ENCODE peak calls at places on chromosomes 3 and 15, in six cellular contexts. R is upper lobe of left lung, G is A549, X is HepG2, C is K562, Q is GM12878. T is an unnamed sample.

GRCh38 chr15:83558146-83558545 is 95.8 kb upstream of the ADAMTSL3 start:
- ATAC-seq in Q (no peak), R (no peak), G (no peak), X (no peak), C (no peak), T (no peak)

GRCh38 chr3:42653560-42654330 is at the start of gene ZBTB47:
- ATAC-seq in Q (peak), X (peak), C (peak), G (peak), R (peak), T (peak)

GRCh38 chr3:58568572-58569286 is 8.5 kb downstream of the FAM107A start:
- ATAC-seq in X (peak), Q (peak), R (peak), G (peak), C (peak), T (peak)

GRCh38 chr3:73036694-73037368 is 24.6 kb upstream of the EBLN2 start:
- ATAC-seq in X (no peak), C (no peak), G (no peak), R (no peak), Q (peak), T (no peak)

GRCh38 chr3:25304916-25305315 is 123.1 kb upstream of the RARB start:
- ATAC-seq in C (no peak), Q (no peak), R (no peak), G (no peak), X (no peak), T (no peak)

GRCh38 chr15:66411190-66411589 is 24.5 kb downstream of the MAP2K1 start:
- ATAC-seq in G (no peak), X (no peak), R (peak), Q (no peak), C (no peak), T (no peak)

GRCh38 chr3:171543759-171544284 is 83.6 kb upstream of the TNIK start:
- ATAC-seq in X (no peak), R (peak), G (no peak), Q (no peak), C (no peak), T (no peak)

GRCh38 chr3:59502806-59503205 is 453.0 kb upstream of the CFAP20DC start:
- ATAC-seq in Q (no peak), X (no peak), R (no peak), G (no peak), C (no peak), T (no peak)

GRCh38 chr15:73691398-73691797 is 7.2 kb downstream of the CD276 start:
- ATAC-seq in G (peak), Q (no peak), C (peak), R (peak), X (peak), T (peak)

GRCh38 chr3:106215047-106215446 is 346.2 kb upstream of the CBLB start:
- ATAC-seq in Q (no peak), X (no peak), R (no peak), G (no peak), C (peak), T (no peak)

GRCh38 chr15:97978408-97979130 is 18.1 kb downstream of the ARRDC4 start:
- ATAC-seq in X (peak), G (no peak), C (peak), R (peak), Q (no peak), T (peak)

GRCh38 chr3:196988241-196989029 is 19.8 kb upstream of the PIGZ start:
- ATAC-seq in X (peak), R (no peak), C (peak), Q (peak), G (peak), T (no peak)

GRCh38 chr3:134642445-134643149 is 8.2 kb downstream of the KY start:
- ATAC-seq in Q (no peak), R (no peak), C (no peak), X (no peak), G (no peak), T (no peak)

GRCh38 chr3:144324061-144324460 is 352.4 kb downstream of the DIPK2A start:
- ATAC-seq in X (no peak), G (no peak), R (no peak), C (no peak), Q (no peak), T (no peak)

GRCh38 chr3:28252016-28252415 is 10.6 kb downstream of the CMC1 start:
- ATAC-seq in R (peak), Q (peak), C (no peak), X (no peak), G (no peak), T (no peak)

GRCh38 chr15:92801412-92801773 is 98.7 kb upstream of the CHD2 start:
- ATAC-seq in Q (no peak), C (no peak), R (peak), X (no peak), G (peak), T (no peak)

GRCh38 chr3:44962606-44963393 is 13.2 kb downstream of the ZDHHC3 start:
- ATAC-seq in Q (no peak), R (peak), G (no peak), X (no peak), C (no peak), T (no peak)

GRCh38 chr3:9917820-9918219 is 922 bp downstream of the IL17RC start:
- ATAC-seq in G (no peak), R (no peak), X (no peak), C (no peak), Q (no peak), T (no peak)

GRCh38 chr3:112499328-112499727 is at the start of gene BTLA:
- ATAC-seq in R (no peak), G (no peak), Q (peak), X (no peak), C (no peak), T (no peak)

GRCh38 chr3:4125576-4125975 is 177.6 kb upstream of the SETMAR start:
- ATAC-seq in Q (no peak), C (no peak), X (no peak), R (no peak), G (no peak), T (no peak)

GRCh38 chr15:48556159-48556897 is 89.2 kb downstream of the FBN1 start:
- ATAC-seq in C (no peak), G (no peak), R (no peak), Q (no peak), X (no peak), T (no peak)

GRCh38 chr3:74607803-74608202 is 6.7 kb downstream of the CNTN3 start:
- ATAC-seq in C (no peak), R (no peak), G (no peak), X (no peak), Q (no peak), T (no peak)

GRCh38 chr3:71120012-71120411 is 463.5 kb downstream of the FOXP1 start:
- ATAC-seq in C (no peak), R (peak), G (peak), X (no peak), Q (no peak), T (no peak)

GRCh38 chr3:59094446-59094845 is 44.6 kb upstream of the CFAP20DC start:
- ATAC-seq in R (no peak), G (no peak), Q (no peak), X (no peak), C (no peak), T (no peak)

GRCh38 chr3:61627768-61628185 is 66.4 kb downstream of the PTPRG start:
- ATAC-seq in G (peak), C (no peak), X (peak), R (peak), Q (no peak), T (no peak)

GRCh38 chr3:171982829-171983228 is 56.5 kb upstream of the FNDC3B start:
- ATAC-seq in X (no peak), C (no peak), Q (no peak), G (no peak), R (no peak), T (no peak)

GRCh38 chr3:111338059-111338698 is 203.8 kb upstream of the CD96 start:
- ATAC-seq in X (peak), G (peak), C (no peak), Q (peak), R (no peak), T (no peak)

GRCh38 chr15:36529296-36530011 is 50.0 kb upstream of the CDIN1 start:
- ATAC-seq in C (no peak), Q (peak), X (no peak), R (no peak), G (no peak), T (no peak)

GRCh38 chr15:82943176-82943575 is 9.3 kb downstream of the HOMER2 start:
- ATAC-seq in Q (no peak), C (peak), X (no peak), R (no peak), G (peak), T (no peak)

GRCh38 chr15:68078365-68078764 is 24.2 kb downstream of the PIAS1 start:
- ATAC-seq in X (no peak), C (no peak), G (no peak), R (no peak), Q (peak), T (no peak)

GRCh38 chr15:56805466-56806146 is 72.3 kb upstream of the ZNF280D start:
- ATAC-seq in X (no peak), R (peak), G (peak), Q (peak), C (no peak), T (peak)

GRCh38 chr3:59877679-59878427 is 828.0 kb upstream of the CFAP20DC start:
- ATAC-seq in X (no peak), G (no peak), R (no peak), C (no peak), Q (no peak), T (no peak)

GRCh38 chr3:61108247-61109019 is 142.8 kb downstream of the FHIT start:
- ATAC-seq in C (no peak), R (no peak), Q (no peak), X (no peak), G (no peak), T (no peak)

GRCh38 chr3:112778298-112779008 is 68.2 kb downstream of the CD200R1L start:
- ATAC-seq in X (no peak), C (no peak), Q (no peak), R (peak), G (peak), T (peak)

DNA sequence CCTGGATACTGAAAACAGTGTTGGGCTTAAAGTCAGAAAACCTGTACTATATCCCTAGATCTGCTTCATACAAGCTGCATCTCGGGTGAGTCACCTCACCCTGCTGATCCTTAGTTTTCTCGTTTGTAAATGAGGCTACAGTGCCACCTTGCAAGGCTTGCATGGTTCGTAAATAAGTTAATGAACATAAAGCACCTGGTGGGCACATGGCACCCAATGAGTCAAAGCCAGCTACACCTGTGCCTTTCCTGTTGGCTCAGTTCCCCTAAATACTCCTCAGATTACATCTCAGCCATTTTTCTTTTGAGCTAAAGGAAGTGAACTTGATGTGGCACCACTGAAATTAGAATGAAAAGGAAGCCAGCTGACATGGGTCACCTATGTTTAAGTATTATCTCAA is 26.5 kb downstream of the RTP1 start:
- ATAC-seq in R (no peak), X (no peak), C (no peak), Q (no peak), G (no peak), T (no peak)
- H3K4me3 ChIP-seq in R (no peak), X (no peak), C (no peak), Q (no peak), G (no peak), T (no peak)

GRCh38 chr15:75696303-75696657 is 16.4 kb downstream of the CSPG4 start:
- ATAC-seq in G (no peak), X (no peak), Q (peak), R (no peak), C (no peak), T (peak)
- TF ChIP-seq EP300 in G (no peak), X (no peak), Q (no peak), R (no peak), C (no peak), T (no peak)

DNA sequence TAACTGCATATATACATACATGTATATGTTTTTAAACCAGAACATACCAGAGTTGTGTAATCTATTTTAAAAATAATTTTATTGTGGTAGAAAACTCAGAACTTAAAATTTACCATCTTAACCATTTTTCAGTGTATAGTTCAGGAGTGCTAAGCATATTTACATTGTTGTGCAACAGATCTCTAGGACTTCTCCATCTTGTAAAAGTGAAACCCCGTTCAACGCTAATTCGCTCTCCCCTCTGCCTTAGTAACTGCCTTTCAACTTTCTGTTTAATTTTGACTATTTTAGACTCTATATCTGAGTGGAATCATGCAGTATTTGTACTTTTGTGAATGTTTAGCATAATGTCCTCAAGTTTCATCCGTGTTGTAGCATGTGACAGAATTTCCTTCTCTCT is 51.8 kb upstream of the SSR3 start:
- ATAC-seq in Q (no peak), X (peak), C (peak), G (no peak), R (peak), T (no peak)
- H3K4me3 ChIP-seq in Q (no peak), X (peak), C (peak), G (no peak), R (peak), T (no peak)

DNA sequence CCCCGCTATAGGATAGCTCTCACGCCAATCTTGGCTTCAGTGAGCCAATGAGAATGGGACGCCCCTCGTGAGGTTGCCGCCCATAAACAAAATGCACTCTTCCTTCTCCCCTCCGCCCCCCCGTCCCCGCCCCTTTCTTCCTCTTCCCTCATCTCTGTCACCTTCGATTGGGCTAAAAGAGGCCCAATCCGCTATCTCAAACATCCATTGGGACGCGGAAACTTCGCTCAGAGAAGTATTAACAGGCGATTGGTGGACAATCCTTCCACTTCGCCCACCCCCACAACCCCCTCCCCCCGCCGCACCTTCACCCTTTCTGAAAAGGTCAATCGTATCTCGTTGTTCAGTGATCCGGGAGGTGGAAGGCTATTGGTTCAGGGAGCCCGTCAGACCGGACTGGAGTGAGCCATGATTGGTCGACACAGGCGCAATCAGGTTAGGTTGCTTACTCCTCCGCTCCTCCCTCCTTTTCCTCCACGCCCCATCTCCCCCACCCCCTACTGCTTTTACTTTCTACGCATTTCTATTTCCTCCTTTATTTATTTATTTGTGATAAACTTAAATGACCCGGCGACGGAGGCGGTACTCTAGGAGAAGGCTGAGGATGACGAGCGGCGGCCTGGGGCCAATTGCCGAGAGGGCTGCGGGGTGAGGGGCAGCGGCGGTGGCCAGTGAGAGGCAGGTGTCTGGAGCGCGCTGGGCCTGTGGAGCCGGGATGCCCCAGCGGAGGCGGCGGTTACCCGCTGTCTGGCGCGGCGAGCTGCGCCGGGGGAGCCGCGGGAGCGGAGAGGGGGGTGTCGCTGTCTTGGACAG is 447 bp upstream of the ZBTB20 start:
- ATAC-seq in C (peak), R (peak), G (peak), Q (peak), X (peak), T (peak)
- TF ChIP-seq EP300 in C (no peak), R (no peak), G (no peak), Q (peak), X (no peak), T (no peak)

DNA sequence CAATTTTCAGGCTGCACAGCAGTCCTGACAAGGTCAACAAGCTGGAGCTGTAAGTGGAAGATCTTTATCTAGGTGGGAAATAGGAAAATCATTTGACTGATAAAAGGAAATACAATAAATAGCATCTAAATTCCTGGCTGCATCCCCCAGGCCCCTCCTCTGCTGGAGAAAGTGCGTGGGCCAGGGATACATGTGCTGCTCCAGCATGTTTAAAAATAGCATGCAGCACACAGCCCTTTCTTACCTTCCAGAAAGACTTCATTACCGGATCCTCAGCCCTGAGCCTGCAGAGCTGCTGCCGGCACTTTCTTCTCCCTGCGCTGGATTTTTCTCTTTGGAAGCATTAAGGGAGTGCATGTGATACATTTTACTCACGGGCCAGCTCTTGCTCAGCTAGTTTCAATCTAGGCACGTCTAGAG is 77.3 kb downstream of the HMG20A start:
- ATAC-seq in X (no peak), G (no peak), R (no peak), C (no peak), Q (no peak), T (no peak)
- H3K4me3 ChIP-seq in X (no peak), G (no peak), R (no peak), C (no peak), Q (no peak), T (no peak)

GRCh38 chr15:58329781-58330467 is 101.9 kb upstream of the LIPC start:
- ATAC-seq in R (no peak), Q (no peak), G (no peak), C (peak), X (peak), T (no peak)
- TF ChIP-seq EP300 in R (no peak), Q (no peak), G (no peak), C (no peak), X (no peak), T (no peak)

DNA sequence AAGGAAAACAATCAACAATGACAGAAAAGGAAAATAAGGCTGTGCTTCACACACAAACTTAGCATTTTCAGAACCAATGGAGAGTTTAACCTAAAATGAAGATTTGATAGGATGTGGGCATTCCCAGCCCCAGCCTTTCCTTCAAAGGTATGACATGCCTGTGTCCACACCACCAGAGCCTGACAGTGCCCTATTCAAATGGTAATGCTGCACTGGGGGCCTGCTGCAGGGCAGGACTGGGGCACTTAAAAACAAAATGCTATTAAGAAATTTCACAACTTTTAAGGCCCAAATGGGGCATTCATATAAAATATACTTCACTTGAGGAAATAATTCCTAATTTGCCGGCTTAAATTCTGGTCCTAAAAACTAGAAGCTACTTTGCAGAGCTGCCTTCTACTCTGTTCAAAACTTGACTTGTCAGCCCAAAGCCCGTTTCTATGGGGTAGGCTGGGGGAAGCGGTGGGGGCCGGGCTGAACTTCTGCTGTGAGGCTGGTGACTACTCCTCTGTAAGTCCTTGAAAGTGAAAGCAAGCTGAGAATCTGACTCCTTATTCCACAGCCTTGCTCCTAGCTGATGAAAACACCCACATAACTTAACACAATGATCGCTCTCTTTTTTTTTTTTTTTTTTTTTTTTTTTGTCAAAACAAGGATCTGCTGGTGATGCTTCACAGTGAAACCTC is 31.0 kb upstream of the TKT start:
- ATAC-seq in Q (no peak), R (no peak), G (no peak), X (no peak), C (no peak), T (peak)
- H3K4me3 ChIP-seq in Q (no peak), R (no peak), G (no peak), X (no peak), C (no peak), T (no peak)

GRCh38 chr3:177358085-177358967 is 161.0 kb upstream of the TBL1XR1 start:
- ATAC-seq in C (peak), R (peak), X (peak), G (peak), Q (peak), T (peak)
- TF ChIP-seq EP300 in C (no peak), R (no peak), X (no peak), G (no peak), Q (no peak), T (no peak)

GRCh38 chr3:69166446-69166845 is 44.1 kb upstream of the LMOD3 start:
- ATAC-seq in C (no peak), R (no peak), X (no peak), G (no peak), Q (no peak), T (no peak)
- H3K4me3 ChIP-seq in C (no peak), R (no peak), X (no peak), G (no peak), Q (no peak), T (no peak)

T was measured in gastroesophageal sphincter.